ENCODE peak calls at places on chromosomes 5 and 9, in seven cellular contexts. J is H9, D is mesendoderm, X is mesenchymal stem cell, Q is H1, B is IMR-90, S is trophoblast cell. K is an unnamed sample.

GRCh38 chr5:82639393-82640144 is 361.4 kb upstream of the RPS23 start:
- DNase-seq in J (no peak), D (peak; percentile 42), X (no peak), Q (no peak), B (peak; percentile 10), S (no peak), K (no peak)

GRCh38 chr5:52356311-52356918 is 431.3 kb upstream of the ITGA1 start:
- DNase-seq in J (no peak), D (no peak), X (peak; percentile 22), Q (no peak), B (peak; percentile 2), S (peak; percentile 5), K (no peak)

GRCh38 chr5:15598294-15598902 is 98.4 kb downstream of the FBXL7 start:
- DNase-seq in J (no peak), D (peak; percentile 57), X (no peak), Q (no peak), B (no peak), S (peak; percentile 49), K (peak; percentile 14)

GRCh38 chr5:141412853-141413539 is at the start of gene PCDHGA10:
- DNase-seq in J (peak; percentile 73), D (peak; percentile 87), X (peak; percentile 77), Q (no peak), B (peak; percentile 80), S (peak; percentile 84), K (peak; percentile 18)

GRCh38 chr9:87592554-87593394 is 95.1 kb downstream of the DAPK1 start:
- DNase-seq in J (no peak), D (no peak), X (no peak), Q (no peak), B (peak; percentile 69), S (no peak), K (no peak)

GRCh38 chr5:116084231-116084630 is 594 bp upstream of the COMMD10 start:
- DNase-seq in J (no peak), D (peak; percentile 34), X (peak; percentile 45), Q (no peak), B (peak; percentile 29), S (no peak), K (no peak)

GRCh38 chr9:36597412-36598178 is 24.9 kb downstream of the MELK start:
- DNase-seq in J (no peak), D (peak; percentile 83), X (peak; percentile 77), Q (no peak), B (peak; percentile 70), S (peak; percentile 59), K (no peak)

GRCh38 chr5:151151793-151152192 is 5.8 kb downstream of the ANXA6 start:
- DNase-seq in J (no peak), D (no peak), X (peak; percentile 76), Q (no peak), B (peak; percentile 47), S (peak; percentile 25), K (no peak)

GRCh38 chr5:180873628-180874520 is 12.8 kb upstream of the ZFP62 start:
- DNase-seq in J (no peak), D (peak; percentile 21), X (peak; percentile 35), Q (no peak), B (peak; percentile 23), S (peak; percentile 96), K (no peak)

GRCh38 chr5:133293953-133294352 is 242.1 kb downstream of the HSPA4 start:
- DNase-seq in J (no peak), D (no peak), X (no peak), Q (no peak), B (no peak), S (no peak), K (no peak)

GRCh38 chr5:160369990-160370712 is at the start of gene C1QTNF2:
- DNase-seq in J (peak; percentile 65), D (peak; percentile 80), X (peak; percentile 75), Q (no peak), B (peak; percentile 72), S (peak; percentile 82), K (peak; percentile 29)

GRCh38 chr5:173625686-173626500 is 9.4 kb upstream of the BOD1 start:
- DNase-seq in J (no peak), D (no peak), X (no peak), Q (no peak), B (no peak), S (no peak), K (no peak)

GRCh38 chr9:93960221-93960970 is 5.2 kb upstream of the BARX1 start:
- DNase-seq in J (peak; percentile 74), D (peak; percentile 67), X (no peak), Q (no peak), B (no peak), S (peak; percentile 40), K (no peak)

GRCh38 chr5:135145985-135146384 is 112.0 kb upstream of the PITX1 start:
- DNase-seq in J (no peak), D (no peak), X (no peak), Q (no peak), B (no peak), S (no peak), K (no peak)

GRCh38 chr5:147216552-147217154 is 18.2 kb upstream of the STK32A start:
- DNase-seq in J (peak; percentile 47), D (peak; percentile 61), X (peak; percentile 69), Q (no peak), B (no peak), S (no peak), K (no peak)

GRCh38 chr9:22084336-22085035 is 75.4 kb upstream of the CDKN2B start:
- DNase-seq in J (no peak), D (peak; percentile 70), X (peak; percentile 90), Q (no peak), B (peak; percentile 97), S (peak; percentile 96), K (no peak)

GRCh38 chr9:129252937-129253819 is 75.1 kb upstream of the IER5L start:
- DNase-seq in J (no peak), D (no peak), X (no peak), Q (no peak), B (no peak), S (no peak), K (no peak)

GRCh38 chr5:167898361-167899042 is 392.9 kb upstream of the WWC1 start:
- DNase-seq in J (no peak), D (peak; percentile 34), X (no peak), Q (no peak), B (no peak), S (no peak), K (no peak)

GRCh38 chr9:135463140-135463539 is 16.4 kb upstream of the PPP1R26 start:
- DNase-seq in J (no peak), D (peak; percentile 58), X (peak; percentile 42), Q (no peak), B (peak; percentile 54), S (peak; percentile 41), K (no peak)

GRCh38 chr5:131787736-131788135 is 9.1 kb downstream of the FNIP1 start:
- DNase-seq in J (no peak), D (no peak), X (no peak), Q (no peak), B (no peak), S (no peak), K (no peak)

GRCh38 chr5:135429886-135430437 is 17.2 kb downstream of the DCANP1 start:
- DNase-seq in J (peak; percentile 15), D (no peak), X (no peak), Q (no peak), B (no peak), S (no peak), K (no peak)

GRCh38 chr9:33135086-33135958 is 31.8 kb downstream of the B4GALT1 start:
- DNase-seq in J (no peak), D (no peak), X (no peak), Q (no peak), B (peak; percentile 49), S (peak; percentile 85), K (no peak)

GRCh38 chr9:71025728-71026127 is 95.7 kb downstream of the TRPM3 start:
- DNase-seq in J (no peak), D (no peak), X (no peak), Q (no peak), B (no peak), S (no peak), K (no peak)

GRCh38 chr5:17216974-17217325 is 481 bp upstream of the BASP1 start:
- DNase-seq in J (peak; percentile 59), D (peak; percentile 78), X (peak; percentile 77), Q (no peak), B (peak; percentile 51), S (no peak), K (peak; percentile 71)

GRCh38 chr9:81132318-81132717 is 557.0 kb downstream of the TLE1 start:
- DNase-seq in J (no peak), D (no peak), X (peak; percentile 53), Q (no peak), B (peak; percentile 72), S (peak; percentile 47), K (no peak)

DNA sequence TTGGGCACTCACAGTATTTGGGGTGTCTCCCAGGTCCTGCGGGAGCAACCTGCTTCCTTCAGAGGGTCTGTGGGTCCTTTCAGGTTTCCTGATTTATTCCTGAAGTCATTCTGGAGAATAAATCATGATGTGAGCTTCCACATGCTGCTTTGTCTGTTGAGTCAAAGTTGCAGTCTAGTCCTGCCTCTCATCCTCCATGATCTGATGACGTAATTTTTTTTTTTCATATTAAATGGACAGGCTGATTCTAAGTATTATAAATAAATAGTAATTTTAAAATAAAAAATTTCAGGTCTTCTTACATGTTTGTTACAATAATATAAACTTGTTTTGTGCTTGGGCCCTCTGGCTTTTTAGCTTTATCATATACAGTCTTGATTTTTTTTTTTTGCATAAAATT is 26.3 kb upstream of the RIOK2 start:
- DNase-seq in J (no peak), D (no peak), X (no peak), Q (no peak), B (no peak), S (no peak), K (no peak)
- H2BK120ac ChIP-seq in J (no peak overlapping the region), D (no peak overlapping the region), X (no peak overlapping the region), Q (no peak overlapping the region), B (no peak overlapping the region), S (no peak overlapping the region), K (no peak overlapping the region)

GRCh38 chr9:26296910-26297309 is 595.7 kb downstream of the CAAP1 start:
- DNase-seq in J (no peak), D (no peak), X (peak; percentile 17), Q (no peak), B (no peak), S (no peak), K (no peak)
- H2AK5ac ChIP-seq in J (no peak overlapping the region), D (no peak overlapping the region), X (peak overlapping the region; percentile 74), Q (no peak overlapping the region), B (no peak overlapping the region), S (no peak overlapping the region), K (no peak overlapping the region)

GRCh38 chr5:33558489-33558888 is 117.7 kb downstream of the TARS1 start:
- DNase-seq in J (no peak), D (no peak), X (peak; percentile 35), Q (no peak), B (no peak), S (no peak), K (no peak)

GRCh38 chr5:33557605-33558004 is 116.8 kb downstream of the TARS1 start:
- DNase-seq in J (no peak), D (no peak), X (no peak), Q (no peak), B (no peak), S (no peak), K (no peak)

GRCh38 chr5:33563983-33564908 is 123.5 kb downstream of the TARS1 start:
- DNase-seq in J (no peak), D (peak; percentile 37), X (peak; percentile 24), Q (no peak), B (no peak), S (peak; percentile 82), K (no peak)

GRCh38 chr5:33565304-33565703 is 124.5 kb downstream of the TARS1 start:
- DNase-seq in J (no peak), D (no peak), X (no peak), Q (no peak), B (no peak), S (no peak), K (no peak)

GRCh38 chr5:33563530-33563929 is 122.8 kb downstream of the TARS1 start:
- DNase-seq in J (no peak), D (no peak), X (no peak), Q (no peak), B (no peak), S (peak; percentile 15), K (no peak)
- H2BK120ac ChIP-seq in J (no peak overlapping the region), D (no peak overlapping the region), X (no peak overlapping the region), Q (no peak overlapping the region), B (no peak overlapping the region), S (no peak overlapping the region), K (no peak overlapping the region)

GRCh38 chr5:169772256-169772655 is 135.2 kb downstream of the DOCK2 start:
- DNase-seq in J (no peak), D (no peak), X (no peak), Q (no peak), B (peak; percentile 11), S (no peak), K (no peak)
- H2AK5ac ChIP-seq in J (no peak overlapping the region), D (no peak overlapping the region), X (peak overlapping the region; percentile 86), Q (no peak overlapping the region), B (no peak overlapping the region), S (no peak overlapping the region), K (no peak overlapping the region)